ENCODE peak calls at places on chromosomes 2 and 18, in nine cellular contexts. One of them, this sample, is unnamed.
A peak's percentile ranks its signal among the peaks of the same experiment; 100 is the strongest.

GRCh38 chr2:165475270-165476004 is 5.9 kb downstream of the CSRNP3 start:
- DNase-seq in IMR-90: no peak
- DNase-seq in brain microvascular endothelial cell: no peak
- DNase-seq in cardiac muscle cell: no peak
- DNase-seq in NCI-H1105: no peak
- DNase-seq in AG08396: no peak
- DNase-seq in dorsolateral prefrontal cortex: no peak
- DNase-seq in AG10803: no peak
- DNase-seq in fibroblast of lung: no peak
- DNase-seq in this sample: no peak

GRCh38 chr2:27409321-27410073 is at the start of gene PPM1G:
- DNase-seq in IMR-90: peak; percentile 88
- DNase-seq in brain microvascular endothelial cell: peak; percentile 85
- DNase-seq in cardiac muscle cell: peak; percentile 97
- DNase-seq in NCI-H1105: peak; percentile 92
- DNase-seq in AG08396: peak; percentile 98
- DNase-seq in dorsolateral prefrontal cortex: peak; percentile 98
- DNase-seq in AG10803: peak; percentile 89
- DNase-seq in fibroblast of lung: peak; percentile 88
- DNase-seq in this sample: peak; percentile 96

GRCh38 chr2:28346587-28346986 is 46.1 kb upstream of the FOSL2 start:
- DNase-seq in IMR-90: peak; percentile 89
- DNase-seq in brain microvascular endothelial cell: no peak
- DNase-seq in cardiac muscle cell: no peak
- DNase-seq in NCI-H1105: no peak
- DNase-seq in AG08396: peak; percentile 50
- DNase-seq in dorsolateral prefrontal cortex: no peak
- DNase-seq in AG10803: peak; percentile 58
- DNase-seq in fibroblast of lung: no peak
- DNase-seq in this sample: no peak

GRCh38 chr2:58562281-58562680 is 321.2 kb upstream of the FANCL start:
- DNase-seq in IMR-90: no peak
- DNase-seq in brain microvascular endothelial cell: no peak
- DNase-seq in cardiac muscle cell: no peak
- DNase-seq in NCI-H1105: no peak
- DNase-seq in AG08396: no peak
- DNase-seq in dorsolateral prefrontal cortex: no peak
- DNase-seq in AG10803: peak; percentile 3
- DNase-seq in fibroblast of lung: peak; percentile 80
- DNase-seq in this sample: no peak

GRCh38 chr2:11753886-11754704 is 7.7 kb downstream of the LPIN1 start:
- DNase-seq in IMR-90: peak; percentile 61
- DNase-seq in brain microvascular endothelial cell: peak; percentile 52
- DNase-seq in cardiac muscle cell: no peak
- DNase-seq in NCI-H1105: peak; percentile 30
- DNase-seq in AG08396: peak; percentile 77
- DNase-seq in dorsolateral prefrontal cortex: no peak
- DNase-seq in AG10803: peak; percentile 52
- DNase-seq in fibroblast of lung: peak; percentile 75
- DNase-seq in this sample: peak; percentile 45

GRCh38 chr2:115303-115702 is 69.0 kb upstream of the FAM110C start:
- DNase-seq in IMR-90: no peak
- DNase-seq in brain microvascular endothelial cell: no peak
- DNase-seq in cardiac muscle cell: peak; percentile 76
- DNase-seq in NCI-H1105: no peak
- DNase-seq in AG08396: no peak
- DNase-seq in dorsolateral prefrontal cortex: no peak
- DNase-seq in AG10803: no peak
- DNase-seq in fibroblast of lung: no peak
- DNase-seq in this sample: no peak

GRCh38 chr2:22020101-22020742 is 896.5 kb downstream of the TDRD15 start:
- DNase-seq in IMR-90: peak; percentile 8
- DNase-seq in brain microvascular endothelial cell: no peak
- DNase-seq in cardiac muscle cell: no peak
- DNase-seq in NCI-H1105: no peak
- DNase-seq in AG08396: no peak
- DNase-seq in dorsolateral prefrontal cortex: no peak
- DNase-seq in AG10803: no peak
- DNase-seq in fibroblast of lung: no peak
- DNase-seq in this sample: no peak

GRCh38 chr2:172972005-172972619 is 103.5 kb upstream of the MAP3K20 start:
- DNase-seq in IMR-90: peak; percentile 48
- DNase-seq in brain microvascular endothelial cell: peak; percentile 42
- DNase-seq in cardiac muscle cell: peak; percentile 64
- DNase-seq in NCI-H1105: no peak
- DNase-seq in AG08396: peak; percentile 61
- DNase-seq in dorsolateral prefrontal cortex: no peak
- DNase-seq in AG10803: peak; percentile 45
- DNase-seq in fibroblast of lung: peak; percentile 20
- DNase-seq in this sample: peak; percentile 3

GRCh38 chr2:68744517-68744916 is 9.9 kb downstream of the ARHGAP25 start:
- DNase-seq in IMR-90: no peak
- DNase-seq in brain microvascular endothelial cell: no peak
- DNase-seq in cardiac muscle cell: no peak
- DNase-seq in NCI-H1105: peak; percentile 5
- DNase-seq in AG08396: no peak
- DNase-seq in dorsolateral prefrontal cortex: no peak
- DNase-seq in AG10803: no peak
- DNase-seq in fibroblast of lung: no peak
- DNase-seq in this sample: no peak

GRCh38 chr2:190837417-190837816 is 43.2 kb upstream of the GLS start:
- DNase-seq in IMR-90: peak; percentile 48
- DNase-seq in brain microvascular endothelial cell: no peak
- DNase-seq in cardiac muscle cell: no peak
- DNase-seq in NCI-H1105: no peak
- DNase-seq in AG08396: peak; percentile 21
- DNase-seq in dorsolateral prefrontal cortex: no peak
- DNase-seq in AG10803: peak; percentile 79
- DNase-seq in fibroblast of lung: peak; percentile 80
- DNase-seq in this sample: no peak

GRCh38 chr2:128377071-128377910 is 58.6 kb upstream of the HS6ST1 start:
- DNase-seq in IMR-90: no peak
- DNase-seq in brain microvascular endothelial cell: no peak
- DNase-seq in cardiac muscle cell: no peak
- DNase-seq in NCI-H1105: no peak
- DNase-seq in AG08396: no peak
- DNase-seq in dorsolateral prefrontal cortex: no peak
- DNase-seq in AG10803: no peak
- DNase-seq in fibroblast of lung: no peak
- DNase-seq in this sample: no peak

GRCh38 chr18:47968006-47968676 is 37.7 kb upstream of the SMAD2 start:
- DNase-seq in IMR-90: no peak
- DNase-seq in brain microvascular endothelial cell: peak; percentile 69
- DNase-seq in cardiac muscle cell: peak; percentile 59
- DNase-seq in NCI-H1105: no peak
- DNase-seq in AG08396: no peak
- DNase-seq in dorsolateral prefrontal cortex: no peak
- DNase-seq in AG10803: peak; percentile 18
- DNase-seq in fibroblast of lung: peak; percentile 85
- DNase-seq in this sample: no peak

GRCh38 chr2:204110250-204111183 is 174.0 kb downstream of the ICOS start:
- DNase-seq in IMR-90: no peak
- DNase-seq in brain microvascular endothelial cell: peak; percentile 47
- DNase-seq in cardiac muscle cell: no peak
- DNase-seq in NCI-H1105: no peak
- DNase-seq in AG08396: no peak
- DNase-seq in dorsolateral prefrontal cortex: no peak
- DNase-seq in AG10803: peak; percentile 70
- DNase-seq in fibroblast of lung: peak; percentile 6
- DNase-seq in this sample: no peak

GRCh38 chr2:28135324-28135723 is 244.8 kb downstream of the BABAM2 start:
- DNase-seq in IMR-90: no peak
- DNase-seq in brain microvascular endothelial cell: no peak
- DNase-seq in cardiac muscle cell: no peak
- DNase-seq in NCI-H1105: no peak
- DNase-seq in AG08396: no peak
- DNase-seq in dorsolateral prefrontal cortex: no peak
- DNase-seq in AG10803: no peak
- DNase-seq in fibroblast of lung: no peak
- DNase-seq in this sample: no peak

GRCh38 chr18:76430636-76431035 is 64.4 kb downstream of the ZNF516 start:
- DNase-seq in IMR-90: peak; percentile 43
- DNase-seq in brain microvascular endothelial cell: no peak
- DNase-seq in cardiac muscle cell: no peak
- DNase-seq in NCI-H1105: no peak
- DNase-seq in AG08396: no peak
- DNase-seq in dorsolateral prefrontal cortex: no peak
- DNase-seq in AG10803: peak; percentile 62
- DNase-seq in fibroblast of lung: peak; percentile 81
- DNase-seq in this sample: no peak

GRCh38 chr18:8794133-8794986 is 89.0 kb downstream of the MTCL1 start:
- DNase-seq in IMR-90: peak; percentile 89
- DNase-seq in brain microvascular endothelial cell: peak; percentile 35
- DNase-seq in cardiac muscle cell: no peak
- DNase-seq in NCI-H1105: no peak
- DNase-seq in AG08396: no peak
- DNase-seq in dorsolateral prefrontal cortex: no peak
- DNase-seq in AG10803: peak; percentile 73
- DNase-seq in fibroblast of lung: peak; percentile 97
- DNase-seq in this sample: no peak

GRCh38 chr2:95052301-95052700 is 26.8 kb downstream of the MAL start:
- DNase-seq in IMR-90: no peak
- DNase-seq in brain microvascular endothelial cell: no peak
- DNase-seq in cardiac muscle cell: no peak
- DNase-seq in NCI-H1105: no peak
- DNase-seq in AG08396: no peak
- DNase-seq in dorsolateral prefrontal cortex: no peak
- DNase-seq in AG10803: no peak
- DNase-seq in fibroblast of lung: no peak
- DNase-seq in this sample: no peak